ENCODE peak calls at places on chromosomes 13 and 19, in four cellular contexts. P is naive thymus-derived CD8-positive, alpha-beta T cell; Z is body of pancreas; W is neuronal stem cell. X is an unnamed sample.

GRCh38 chr19:3041302-3041701 is 12.2 kb upstream of the TLE2 start:
- DNase-seq in P (no peak), Z (no peak), W (no peak), X (no peak)

GRCh38 chr19:29804493-29804892 is 7.3 kb upstream of the CCNE1 start:
- DNase-seq in P (no peak), Z (no peak), W (no peak), X (no peak)

GRCh38 chr19:48635263-48635965 is 1.8 kb downstream of the DBP start:
- DNase-seq in P (peak; percentile 78), Z (peak; percentile 75), W (peak; percentile 58), X (peak; percentile 70)

GRCh38 chr13:111202745-111203144 is 87.6 kb downstream of the ARHGEF7 start:
- DNase-seq in P (no peak), Z (no peak), W (no peak), X (no peak)

GRCh38 chr19:40594251-40594650 is 6.9 kb upstream of the LTBP4 start:
- DNase-seq in P (no peak), Z (no peak), W (no peak), X (no peak)

GRCh38 chr19:44625531-44626066 is 12.2 kb downstream of the IGSF23 start:
- DNase-seq in P (no peak), Z (no peak), W (no peak), X (no peak)

GRCh38 chr19:12730054-12730453 is 4.4 kb downstream of the TRIR start:
- DNase-seq in P (no peak), Z (no peak), W (no peak), X (no peak)

GRCh38 chr19:10961073-10961762 is 388 bp downstream of the SMARCA4 start:
- DNase-seq in P (no peak), Z (no peak), W (peak; percentile 53), X (no peak)

GRCh38 chr19:6070179-6071102 is 39.9 kb downstream of the RFX2 start:
- DNase-seq in P (no peak), Z (no peak), W (no peak), X (no peak)

GRCh38 chr13:75307370-75307984 is 174.5 kb downstream of the TBC1D4 start:
- DNase-seq in P (no peak), Z (no peak), W (no peak), X (no peak)

GRCh38 chr13:30847697-30848307 is 58.3 kb upstream of the MEDAG start:
- DNase-seq in P (no peak), Z (no peak), W (no peak), X (no peak)

GRCh38 chr13:51330741-51331140 is 8.8 kb upstream of the SERPINE3 start:
- DNase-seq in P (no peak), Z (no peak), W (no peak), X (no peak)

GRCh38 chr19:43755256-43755801 is 567 bp upstream of the SMG9 start:
- DNase-seq in P (peak; percentile 67), Z (peak; percentile 85), W (peak; percentile 58), X (peak; percentile 74)

GRCh38 chr19:39810424-39810823 is 23.5 kb downstream of the DYRK1B start:
- DNase-seq in P (no peak), Z (no peak), W (no peak), X (no peak)

GRCh38 chr19:43576479-43576878 is 878 bp downstream of the PINLYP start:
- DNase-seq in P (no peak), Z (no peak), W (no peak), X (no peak)

GRCh38 chr19:40229484-40229883 is 3.0 kb upstream of the CCNP start:
- DNase-seq in P (no peak), Z (no peak), W (no peak), X (no peak)

GRCh38 chr13:52842440-52842839 is 6.0 kb downstream of the PCDH8 start:
- DNase-seq in P (no peak), Z (no peak), W (no peak), X (no peak)

GRCh38 chr19:35773020-35773809 is 2.1 kb upstream of the ARHGAP33 start:
- DNase-seq in P (no peak), Z (no peak), W (no peak), X (no peak)